ENCODE peak calls at places on chromosomes 6 and 20, in nine cellular contexts. A is cardiac fibroblast, V is Panc1, B is RWPE1, F is choroid plexus epithelial cell, C is omental fat pad, Q is endothelial cell of umbilical vein, I is Calu3, D is AG04449. N is an unnamed sample.

GRCh38 chr20:7505152-7505834 is 435.0 kb downstream of the HAO1 start:
- DNase-seq in F (no peak), A (no peak), B (no peak), I (no peak), V (no peak), Q (no peak), D (no peak), C (no peak), N (no peak)

GRCh38 chr6:7108964-7109836 is 1.4 kb downstream of the RREB1 start:
- DNase-seq in V (no peak), C (no peak), D (no peak), A (peak; percentile 83), Q (peak; percentile 51), F (peak; percentile 89), I (peak; percentile 31), B (peak; percentile 76), N (no peak)

GRCh38 chr6:16316741-16317251 is 78.4 kb downstream of the GMPR start:
- DNase-seq in B (peak; percentile 44), F (peak; percentile 48), D (no peak), A (peak; percentile 52), Q (peak; percentile 32), C (no peak), V (no peak), I (no peak), N (no peak)

GRCh38 chr20:44129996-44130718 is 56.8 kb downstream of the JPH2 start:
- DNase-seq in B (no peak), C (no peak), A (peak; percentile 20), I (no peak), V (no peak), Q (no peak), D (no peak), F (no peak), N (no peak)

GRCh38 chr6:108731229-108731565 is 117.0 kb upstream of the ARMC2 start:
- DNase-seq in Q (no peak), B (no peak), V (no peak), C (no peak), F (no peak), I (no peak), D (no peak), A (no peak), N (no peak)

GRCh38 chr6:157561929-157562810 is 181.2 kb downstream of the ZDHHC14 start:
- DNase-seq in C (no peak), B (no peak), F (no peak), A (no peak), V (no peak), I (no peak), D (no peak), Q (no peak), N (no peak)

GRCh38 chr6:88166493-88166900 is 350 bp upstream of the CNR1 start:
- DNase-seq in B (no peak), I (peak; percentile 37), F (no peak), C (no peak), A (no peak), D (no peak), Q (no peak), V (no peak), N (no peak)

GRCh38 chr6:16819752-16820151 is 58.5 kb upstream of the ATXN1 start:
- DNase-seq in V (peak; percentile 13), B (no peak), C (no peak), A (peak; percentile 20), Q (peak; percentile 10), D (no peak), I (no peak), F (peak; percentile 57), N (peak; percentile 12)

GRCh38 chr6:39361657-39362486 is 39.4 kb upstream of the KCNK16 start:
- DNase-seq in I (peak; percentile 84), Q (peak; percentile 53), A (peak; percentile 72), B (peak; percentile 64), D (no peak), V (peak; percentile 38), C (no peak), F (peak; percentile 78), N (peak; percentile 10)

GRCh38 chr20:44683263-44684046 is 31.7 kb upstream of the CCN5 start:
- DNase-seq in C (no peak), I (peak; percentile 90), B (peak; percentile 93), D (no peak), F (peak; percentile 74), A (peak; percentile 53), Q (peak; percentile 64), V (no peak), N (no peak)

GRCh38 chr6:87832025-87832825 is 130.2 kb upstream of the AKIRIN2 start:
- DNase-seq in I (no peak), F (peak; percentile 50), Q (peak; percentile 64), V (no peak), A (peak; percentile 29), D (no peak), C (no peak), B (no peak), N (no peak)

GRCh38 chr6:62971976-62972658 is 239.2 kb upstream of the FKBP1C start:
- DNase-seq in Q (no peak), B (no peak), D (no peak), F (no peak), A (no peak), C (no peak), I (no peak), V (no peak), N (no peak)

GRCh38 chr6:90978046-90978445 is 391.2 kb upstream of the MAP3K7 start:
- DNase-seq in F (peak; percentile 7), D (no peak), B (no peak), Q (no peak), C (no peak), A (no peak), I (no peak), V (no peak), N (no peak)

GRCh38 chr6:90983462-90983861 is 396.6 kb upstream of the MAP3K7 start:
- DNase-seq in I (no peak), Q (no peak), F (no peak), A (no peak), B (no peak), D (no peak), C (no peak), V (no peak), N (no peak)

GRCh38 chr6:90982581-90982980 is 395.7 kb upstream of the MAP3K7 start:
- DNase-seq in I (no peak), D (no peak), F (no peak), V (no peak), C (no peak), A (no peak), B (no peak), Q (no peak), N (no peak)

GRCh38 chr6:90977513-90977912 is 390.6 kb upstream of the MAP3K7 start:
- DNase-seq in F (no peak), A (no peak), B (no peak), D (no peak), V (no peak), Q (no peak), C (no peak), I (no peak), N (no peak)

GRCh38 chr6:90982051-90982450 is 395.2 kb upstream of the MAP3K7 start:
- DNase-seq in Q (no peak), A (no peak), V (no peak), F (no peak), I (peak; percentile 2), D (no peak), B (no peak), C (no peak), N (no peak)
- TF ChIP-seq CTCF in Q (no peak), A (no peak), V (no peak), F (no peak), I (no peak), D (no peak), B (no peak), C (no peak), N (no peak)

GRCh38 chr6:136526196-136526930 is 23.9 kb downstream of the MAP7 start:
- DNase-seq in C (no peak), V (no peak), D (no peak), B (no peak), I (no peak), F (peak; percentile 87), Q (peak; percentile 29), A (peak; percentile 74), N (no peak)
- TF ChIP-seq CTCF in C (no peak), V (peak; percentile 25), D (peak; percentile 58), B (no peak), I (no peak), F (peak; percentile 74), Q (no peak), A (peak; percentile 68), N (peak; percentile 59)

GRCh38 chr6:159170333-159170672 is 1.1 kb downstream of the FNDC1 start:
- DNase-seq in D (no peak), I (no peak), A (no peak), B (no peak), Q (no peak), C (no peak), V (no peak), F (peak; percentile 71), N (no peak)

GRCh38 chr6:159169193-159169555 is at the start of gene FNDC1:
- DNase-seq in F (no peak), V (no peak), B (peak; percentile 21), D (no peak), A (peak; percentile 21), Q (no peak), I (peak; percentile 76), C (peak; percentile 34), N (no peak)

GRCh38 chr6:159170999-159171712 is 2.0 kb downstream of the FNDC1 start:
- DNase-seq in I (no peak), A (peak; percentile 71), Q (no peak), D (no peak), F (peak; percentile 91), V (no peak), B (no peak), C (no peak), N (no peak)

GRCh38 chr6:159169557-159170332 is 545 bp downstream of the FNDC1 start:
- DNase-seq in B (no peak), D (no peak), C (no peak), I (peak; percentile 18), V (no peak), A (peak; percentile 41), Q (peak; percentile 2), F (peak; percentile 41), N (no peak)

GRCh38 chr6:159168536-159169192 is 536 bp upstream of the FNDC1 start:
- DNase-seq in C (no peak), F (no peak), I (peak; percentile 69), V (no peak), B (no peak), Q (peak; percentile 42), D (no peak), A (peak; percentile 53), N (no peak)
- TF ChIP-seq CTCF in C (no peak), F (peak; percentile 32), I (peak; percentile 37), V (peak; percentile 47), B (no peak), Q (peak; percentile 25), D (peak; percentile 53), A (peak; percentile 22), N (peak; percentile 35)

DNA sequence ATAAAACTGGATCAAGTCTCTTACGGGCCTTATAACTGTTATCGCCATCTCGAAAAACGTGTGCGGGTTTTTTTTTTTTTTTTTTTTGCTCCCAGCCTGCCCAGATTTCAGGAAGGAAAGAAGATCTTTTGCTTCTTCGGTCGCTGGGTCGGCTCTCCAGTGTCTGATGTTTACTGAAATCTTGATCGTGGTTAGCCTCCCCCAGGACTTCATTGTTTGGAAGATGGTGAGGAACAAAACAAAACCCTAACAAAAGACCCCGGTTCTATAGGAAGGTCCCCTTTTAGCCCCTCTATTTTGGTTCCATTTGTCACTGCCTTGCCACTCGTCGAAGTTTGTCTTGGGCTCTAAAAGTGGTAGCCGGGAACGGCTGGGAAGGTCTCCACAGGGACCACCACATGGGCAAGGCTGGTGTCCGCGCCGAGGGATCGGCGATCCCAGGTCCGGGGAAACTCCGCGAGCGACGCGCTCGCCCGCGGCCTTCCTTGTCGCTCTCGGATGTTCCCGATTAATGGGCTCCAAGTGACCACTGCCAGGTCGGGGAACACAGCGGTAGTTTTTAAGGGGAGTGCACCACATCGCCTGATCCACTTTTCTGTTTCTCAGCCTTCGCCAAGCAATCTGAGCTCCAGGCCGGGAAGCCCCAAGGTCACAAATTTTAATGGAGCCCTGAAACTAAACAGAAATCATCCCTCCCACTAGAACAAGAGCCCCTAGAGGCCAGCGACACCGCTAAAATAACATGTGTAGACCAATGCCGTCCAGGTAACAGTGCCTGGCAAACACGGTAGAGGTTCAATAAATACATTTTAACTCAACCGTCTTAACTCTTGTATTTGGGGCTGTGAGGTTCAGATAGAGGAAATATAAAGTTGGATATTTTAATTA is 27.0 kb downstream of the TRIM27 start:
- DNase-seq in B (peak; percentile 51), D (no peak), V (peak; percentile 52), A (peak; percentile 69), C (no peak), F (peak; percentile 71), I (peak; percentile 61), Q (peak; percentile 75), N (no peak)
- TF ChIP-seq CTCF in B (peak; percentile 21), D (peak; percentile 16), V (no peak), A (peak; percentile 17), C (no peak), F (peak; percentile 45), I (no peak), Q (no peak), N (peak; percentile 32)